ENCODE peak calls at places on chromosomes 7 and 10, in ten cellular contexts. N is cardiac muscle cell, V is thoracic aorta, R is fibroblast of lung, Q is thyroid gland, C is pancreas, D is transverse colon, X is DND-41, I is right lobe of liver, L is upper lobe of right lung. F is an unnamed sample. For H3K4me1 and H3K9me3, the result is how much of the 10 kb centered on the place peaks cover.

GRCh38 chr7:107150375-107151073 is 18.3 kb upstream of the HBP1 start:
- DNase-seq in X (peak), L (no peak), R (peak), N (peak), V (no peak), Q (peak), I (peak), D (peak), C (peak), F (no peak)

GRCh38 chr10:55747244-55747643 is 613.8 kb downstream of the ZWINT start:
- DNase-seq in L (no peak), V (no peak), Q (no peak), R (no peak), D (peak), X (no peak), N (no peak), C (no peak), I (no peak), F (no peak)

GRCh38 chr7:23893172-23893941 is 183.3 kb downstream of the STK31 start:
- DNase-seq in C (no peak), Q (no peak), R (peak), V (no peak), N (no peak), D (no peak), I (no peak), X (no peak), L (no peak), F (no peak)

GRCh38 chr7:149879271-149879711 is 5.5 kb downstream of the ATP6V0E2 start:
- DNase-seq in L (peak), C (no peak), N (no peak), Q (no peak), R (no peak), D (no peak), V (no peak), X (no peak), I (no peak), F (no peak)

GRCh38 chr10:31757374-31757773 is 171.3 kb downstream of the ARHGAP12 start:
- DNase-seq in X (no peak), R (no peak), L (no peak), N (no peak), V (no peak), C (no peak), D (no peak), I (peak), Q (peak), F (no peak)

GRCh38 chr7:50834679-50835078 is 52.0 kb upstream of the GRB10 start:
- DNase-seq in R (no peak), N (no peak), L (no peak), I (no peak), D (no peak), X (no peak), C (no peak), V (no peak), Q (no peak), F (no peak)

GRCh38 chr10:133128126-133129081 is 31.6 kb upstream of the KNDC1 start:
- DNase-seq in C (no peak), N (no peak), R (no peak), L (peak), X (no peak), Q (no peak), V (no peak), I (no peak), D (peak), F (peak)

GRCh38 chr10:3935141-3935540 is 150.1 kb upstream of the KLF6 start:
- DNase-seq in I (no peak), R (peak), C (no peak), V (no peak), L (no peak), D (no peak), Q (peak), N (no peak), X (peak), F (no peak)

GRCh38 chr7:140326116-140326928 is 72.0 kb downstream of the SLC37A3 start:
- DNase-seq in D (peak), L (no peak), R (peak), N (peak), C (peak), X (peak), I (peak), V (peak), Q (peak), F (no peak)

GRCh38 chr10:80046629-80047441 is 31.6 kb upstream of the TMEM254 start:
- DNase-seq in N (peak), Q (peak), L (peak), X (peak), V (peak), R (peak), C (peak), I (peak), D (peak), F (peak)

GRCh38 chr10:117920956-117921355 is 125.8 kb downstream of the RAB11FIP2 start:
- DNase-seq in C (no peak), R (no peak), D (no peak), I (no peak), N (no peak), L (no peak), V (no peak), Q (no peak), X (no peak), F (no peak)

GRCh38 chr7:38463277-38464224 is 167.6 kb downstream of the AMPH start:
- DNase-seq in L (peak), R (peak), X (peak), V (peak), N (no peak), D (peak), I (peak), C (no peak), Q (peak), F (no peak)

GRCh38 chr7:73738220-73738611 is 386 bp downstream of the ABHD11 start:
- DNase-seq in N (peak), V (no peak), L (peak), C (peak), R (peak), X (peak), D (peak), Q (peak), I (peak), F (no peak)

GRCh38 chr7:24545215-24545614 is 28.0 kb upstream of the PALS2 start:
- DNase-seq in X (no peak), C (no peak), N (no peak), L (no peak), D (no peak), I (no peak), Q (no peak), V (no peak), R (no peak), F (no peak)

GRCh38 chr7:1854521-1855395 is 184.7 kb downstream of the ELFN1 start:
- DNase-seq in X (peak), Q (peak), R (no peak), I (peak), L (peak), C (peak), D (peak), V (no peak), N (no peak), F (peak)

GRCh38 chr7:85392789-85393188 is 205.9 kb upstream of the SEMA3D start:
- DNase-seq in I (no peak), D (no peak), C (no peak), Q (no peak), L (no peak), V (no peak), R (no peak), N (no peak), X (no peak), F (no peak)

GRCh38 chr10:25226775-25227682 is 52.2 kb downstream of the GPR158 start:
- DNase-seq in C (peak), I (peak), N (peak), R (peak), D (peak), V (no peak), Q (peak), L (no peak), X (peak), F (no peak)

GRCh38 chr7:23474098-23474828 is 4.0 kb upstream of the IGF2BP3 start:
- DNase-seq in C (peak), L (peak), V (no peak), Q (no peak), D (peak), I (peak), N (peak), X (no peak), R (peak), F (peak)

GRCh38 chr7:29204491-29205281 is 10.1 kb downstream of the CHN2 start:
- DNase-seq in D (no peak), X (no peak), Q (no peak), R (no peak), N (no peak), L (no peak), C (no peak), V (no peak), I (no peak), F (no peak)
- TF ChIP-seq CTCF in D (no peak), X (no peak), Q (no peak), R (no peak), N (no peak), L (no peak), C (no peak), V (no peak), I (no peak), F (no peak)

DNA sequence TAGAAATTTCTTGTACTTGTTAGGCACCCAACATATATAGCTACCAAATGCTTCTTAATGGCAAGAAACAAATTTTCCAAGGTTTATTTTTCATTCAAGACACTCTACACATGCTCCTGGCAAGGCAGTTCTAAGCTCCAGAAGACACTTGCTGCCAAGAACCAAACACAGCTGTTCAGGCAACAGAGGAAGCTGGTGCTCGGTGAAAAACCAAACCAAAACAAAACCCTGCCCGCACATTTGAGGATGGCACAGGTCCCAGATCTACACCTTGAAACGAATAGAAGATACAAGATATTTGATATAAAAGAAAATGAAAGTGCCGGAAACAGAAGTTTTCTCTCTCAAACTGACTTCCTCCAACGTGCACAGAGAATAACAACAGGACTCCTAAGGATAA is 4.9 kb upstream of the DNTT start:
- DNase-seq in L (no peak), Q (no peak), X (peak), I (no peak), N (no peak), D (no peak), V (no peak), C (no peak), R (no peak), F (no peak)
- H3K4me1 ChIP-seq in L (under half), Q (under half), X (half or more), I (under half), N (under half), D (under half), V (under half), C (under half), R (under half), F (under half)

GRCh38 chr10:5034588-5034987 is 30.9 kb upstream of the AKR1C2 start:
- DNase-seq in L (no peak), R (no peak), N (no peak), Q (no peak), D (no peak), X (no peak), V (no peak), C (no peak), I (no peak), F (no peak)

GRCh38 chr10:5033061-5033770 is 29.6 kb upstream of the AKR1C2 start:
- DNase-seq in V (no peak), I (no peak), R (peak), C (no peak), X (no peak), L (no peak), D (no peak), Q (no peak), N (no peak), F (no peak)

GRCh38 chr10:5035356-5035755 is 31.7 kb upstream of the AKR1C2 start:
- DNase-seq in Q (no peak), R (no peak), I (no peak), D (no peak), V (no peak), X (no peak), L (no peak), C (no peak), N (no peak), F (no peak)

GRCh38 chr10:5036511-5036910 is 32.9 kb upstream of the AKR1C2 start:
- DNase-seq in V (no peak), Q (no peak), C (no peak), I (no peak), X (no peak), D (no peak), R (no peak), N (no peak), L (no peak), F (no peak)

GRCh38 chr10:5030989-5031388 is 27.3 kb upstream of the AKR1C2 start:
- DNase-seq in R (no peak), V (no peak), N (no peak), X (no peak), D (no peak), L (no peak), Q (no peak), I (no peak), C (no peak), F (no peak)
- H3K9me3 ChIP-seq in R (under half), V (under half), N (under half), X (under half), D (under half), L (under half), Q (under half), I (under half), C (under half), F (under half)

GRCh38 chr7:87505122-87505521 is 29.6 kb upstream of the ABCB4 start:
- DNase-seq in V (no peak), I (no peak), Q (no peak), N (no peak), L (no peak), C (no peak), D (no peak), R (no peak), X (no peak), F (no peak)

GRCh38 chr7:87505557-87506242 is 30.2 kb upstream of the ABCB4 start:
- DNase-seq in L (no peak), R (no peak), I (no peak), C (no peak), D (no peak), V (no peak), Q (no peak), N (no peak), X (no peak), F (no peak)

GRCh38 chr7:87510430-87510875 is 35.0 kb upstream of the ABCB4 start:
- DNase-seq in D (no peak), Q (no peak), V (no peak), I (no peak), X (no peak), C (no peak), N (no peak), L (no peak), R (no peak), F (no peak)

GRCh38 chr7:87507446-87507845 is 32.0 kb upstream of the ABCB4 start:
- DNase-seq in N (peak), L (no peak), D (no peak), Q (no peak), I (no peak), X (no peak), C (no peak), R (no peak), V (no peak), F (no peak)

DNA sequence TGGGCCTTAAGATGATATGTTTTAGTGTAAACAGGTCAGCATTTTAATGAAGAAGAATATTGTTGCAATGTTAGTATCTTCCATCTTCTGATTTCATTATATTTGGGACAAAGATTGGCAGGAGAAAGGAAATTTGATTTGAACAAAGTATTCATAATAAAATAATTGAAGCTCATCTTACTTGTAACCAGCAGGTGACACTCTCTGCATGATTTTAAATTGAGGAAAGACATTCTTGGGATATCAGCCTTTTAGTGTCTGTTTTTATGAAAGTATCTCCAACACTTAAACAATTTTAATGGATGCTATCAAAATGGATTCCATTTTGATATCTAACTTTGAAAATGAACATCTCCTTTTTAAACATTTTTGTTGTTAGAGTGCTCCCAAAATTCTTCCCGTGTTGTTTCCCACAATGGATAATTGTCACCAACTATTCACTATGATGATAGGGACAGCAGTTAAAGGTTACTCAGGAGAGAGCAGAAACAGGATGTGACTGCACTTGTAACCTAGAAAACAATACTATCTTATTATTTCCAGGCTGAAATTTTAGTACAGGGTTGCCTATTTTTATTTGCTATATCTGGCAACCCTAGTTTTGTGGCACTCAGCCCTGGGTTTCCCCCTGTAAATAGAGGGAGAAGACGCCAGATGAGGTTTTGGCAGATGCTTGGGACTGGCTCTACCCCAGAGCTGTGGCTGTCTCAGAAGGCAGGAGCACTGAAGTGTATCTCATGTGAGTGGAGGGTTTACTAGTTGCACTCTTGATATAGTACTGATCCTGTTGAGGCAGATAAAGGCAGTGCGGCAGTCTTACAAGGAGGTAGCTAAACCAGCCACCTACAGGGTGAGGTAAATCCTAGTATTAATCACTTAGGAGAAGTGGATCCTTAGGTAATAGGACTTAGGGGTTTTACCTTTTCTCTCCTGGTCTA is 31.0 kb upstream of the ABCB4 start:
- DNase-seq in R (peak), D (no peak), I (no peak), Q (no peak), V (no peak), C (no peak), X (no peak), N (no peak), L (no peak), F (no peak)
- TF ChIP-seq CTCF in R (peak), D (peak), I (peak), Q (no peak), V (peak), C (peak), X (peak), N (no peak), L (peak), F (peak)

GRCh38 chr10:50392966-50393718 is 141.8 kb upstream of the ASAH2 start:
- DNase-seq in R (peak), I (no peak), V (no peak), C (no peak), Q (no peak), D (no peak), X (no peak), N (no peak), L (no peak), F (no peak)

GRCh38 chr10:50396491-50397311 is 145.4 kb upstream of the ASAH2 start:
- DNase-seq in V (no peak), R (peak), D (no peak), N (no peak), L (no peak), I (no peak), X (no peak), C (no peak), Q (no peak), F (no peak)

GRCh38 chr10:50393784-50394183 is 142.5 kb upstream of the ASAH2 start:
- DNase-seq in L (no peak), X (no peak), Q (no peak), I (peak), V (no peak), R (peak), C (no peak), N (no peak), D (no peak), F (no peak)

GRCh38 chr10:50394832-50395231 is 143.5 kb upstream of the ASAH2 start:
- DNase-seq in D (no peak), V (no peak), N (no peak), C (no peak), X (no peak), R (no peak), I (no peak), L (no peak), Q (no peak), F (no peak)

DNA sequence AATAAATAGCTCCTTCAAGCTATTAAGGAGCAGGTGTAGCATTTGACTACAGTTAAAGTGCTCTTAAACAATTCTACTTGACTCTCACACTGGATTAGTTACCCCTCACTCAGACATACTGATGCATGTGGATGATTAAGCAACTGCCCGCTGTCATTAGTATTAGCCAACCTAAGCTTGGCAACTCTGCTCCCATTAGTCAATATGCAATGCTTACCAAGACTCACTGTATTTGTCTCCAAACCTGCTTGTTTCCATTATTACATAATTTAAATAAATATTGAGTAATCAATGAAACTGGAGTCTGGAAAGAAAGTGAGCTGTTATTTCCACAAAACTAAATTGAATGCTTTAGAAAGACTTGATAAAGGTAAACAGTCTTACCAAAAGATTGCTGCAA is 144.0 kb upstream of the ASAH2 start:
- DNase-seq in C (no peak), I (no peak), D (no peak), N (no peak), V (no peak), R (peak), X (no peak), L (no peak), Q (no peak), F (no peak)
- H3K4me1 ChIP-seq in C (under half), I (under half), D (under half), N (under half), V (under half), R (under half), X (under half), L (under half), Q (under half), F (half or more)